ENCODE peak calls at places on chromosomes 2 and 18, in five cellular contexts. S is sigmoid colon, A is cardiac muscle cell, F is ovary, P is pancreas. I is an unnamed sample.

GRCh38 chr2:67399831-67400489 is 2.8 kb downstream of the ETAA1 start:
- DNase-seq in S (no peak), P (no peak), A (peak; percentile 64), F (no peak), I (no peak)

GRCh38 chr18:12606592-12607315 is 51.2 kb downstream of the SPIRE1 start:
- DNase-seq in F (no peak), S (no peak), P (no peak), A (peak; percentile 64), I (no peak)

GRCh38 chr18:10950080-10950875 is 199.1 kb downstream of the PIEZO2 start:
- DNase-seq in S (no peak), P (no peak), A (no peak), F (no peak), I (no peak)

GRCh38 chr2:214077727-214078126 is 333.1 kb upstream of the VWC2L start:
- DNase-seq in P (no peak), A (no peak), F (no peak), S (no peak), I (no peak)

GRCh38 chr2:10547011-10547410 is 98.9 kb upstream of the ODC1 start:
- DNase-seq in P (no peak), S (no peak), A (no peak), F (no peak), I (peak; percentile 24)

GRCh38 chr18:59839931-59840685 is 59.7 kb upstream of the PMAIP1 start:
- DNase-seq in P (no peak), S (no peak), A (no peak), F (no peak), I (no peak)

GRCh38 chr18:58554404-58554803 is 74.5 kb downstream of the ALPK2 start:
- DNase-seq in S (no peak), A (no peak), F (no peak), P (no peak), I (no peak)

GRCh38 chr2:224260605-224261004 is 141.3 kb downstream of the FAM124B start:
- DNase-seq in F (peak; percentile 39), A (peak; percentile 42), S (no peak), P (no peak), I (no peak)

GRCh38 chr2:226079677-226080076 is 680.2 kb downstream of the NYAP2 start:
- DNase-seq in P (no peak), A (peak; percentile 84), F (no peak), S (no peak), I (peak; percentile 66)

GRCh38 chr2:176985871-176986270 is 226.7 kb upstream of the HNRNPA3 start:
- DNase-seq in S (no peak), F (no peak), P (no peak), A (no peak), I (no peak)

GRCh38 chr2:73255007-73255644 is 21.0 kb downstream of the CCT7 start:
- DNase-seq in S (no peak), F (no peak), P (no peak), A (no peak), I (no peak)

GRCh38 chr2:73253901-73254300 is 19.8 kb downstream of the CCT7 start:
- DNase-seq in A (no peak), F (no peak), S (no peak), P (no peak), I (no peak)

GRCh38 chr2:73254343-73255006 is 20.4 kb downstream of the CCT7 start:
- DNase-seq in F (no peak), S (no peak), A (no peak), P (no peak), I (no peak)

GRCh38 chr2:73252238-73253027 is 18.3 kb downstream of the CCT7 start:
- DNase-seq in A (no peak), S (no peak), P (no peak), F (no peak), I (no peak)

DNA sequence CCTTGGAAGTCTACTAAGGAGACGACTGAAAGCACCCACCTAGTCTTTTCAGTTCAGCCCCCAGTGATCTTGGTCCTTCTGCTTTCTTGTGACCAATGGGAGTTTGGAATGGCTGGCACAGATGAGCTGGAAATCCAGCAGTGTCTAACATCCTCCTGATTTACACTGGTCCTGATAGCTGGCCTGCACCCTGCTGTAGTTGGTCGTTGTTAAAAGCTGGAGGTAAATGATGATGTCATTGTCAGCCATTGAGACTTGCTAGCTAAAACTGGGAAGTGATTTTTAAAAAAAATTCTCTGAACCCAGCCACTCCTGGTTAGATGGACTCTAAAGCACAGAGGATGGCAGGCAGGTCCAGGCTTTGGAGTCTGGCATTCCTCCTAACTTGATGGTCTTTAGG is 19.3 kb downstream of the CCT7 start:
- DNase-seq in S (no peak), F (no peak), A (no peak), P (no peak), I (no peak)
- H3K36me3 ChIP-seq in S (peaks cover 43% of the 10 kb centered on the region), F (no peaks in the 10 kb centered on the region), A (peaks cover 47% of the 10 kb centered on the region), P (peaks cover 15% of the 10 kb centered on the region), I (peaks cover 30% of the 10 kb centered on the region)

GRCh38 chr2:96274355-96275056 is 8.5 kb downstream of the CIAO1 start:
- DNase-seq in A (no peak), F (no peak), S (no peak), P (no peak), I (no peak)

GRCh38 chr2:96276787-96277499 is 10.9 kb downstream of the CIAO1 start:
- DNase-seq in P (no peak), A (no peak), S (no peak), F (no peak), I (no peak)

GRCh38 chr2:96273763-96274162 is 7.7 kb downstream of the CIAO1 start:
- DNase-seq in P (no peak), F (no peak), S (no peak), A (no peak), I (no peak)

GRCh38 chr2:96267159-96267971 is 1.3 kb downstream of the CIAO1 start:
- DNase-seq in P (no peak), A (peak; percentile 28), S (no peak), F (peak; percentile 45), I (no peak)

DNA sequence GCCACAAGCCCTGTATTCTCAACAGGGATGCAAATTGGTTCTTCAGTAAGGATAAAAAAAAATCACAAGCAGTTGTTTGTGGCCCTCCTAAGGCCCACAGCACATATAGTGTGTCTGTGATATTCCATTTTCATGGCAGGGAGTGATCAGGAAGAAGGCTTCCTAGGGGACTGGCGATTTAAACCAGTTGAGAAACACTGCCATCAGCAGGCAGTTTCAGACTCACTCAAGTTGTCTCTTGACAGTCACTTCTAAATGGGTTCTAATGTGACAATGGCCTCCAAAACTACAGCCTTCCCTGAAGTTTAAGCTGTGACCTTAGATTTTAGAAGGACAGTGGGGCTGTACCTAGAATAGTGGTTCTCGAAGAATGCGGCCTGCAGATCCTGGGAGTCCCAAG is 6.0 kb downstream of the CIAO1 start:
- DNase-seq in F (no peak), P (no peak), S (no peak), A (no peak), I (no peak)
- TF ChIP-seq CTCF in F (no peak), P (no peak), S (no peak), A (no peak), I (no peak)

GRCh38 chr2:47083886-47084682 is 71.0 kb downstream of the STPG4 start:
- DNase-seq in A (peak; percentile 53), F (peak; percentile 85), P (no peak), S (peak; percentile 75), I (no peak)
- H3K4me3 ChIP-seq in A (no peak overlapping the region), F (no peak overlapping the region), P (no peak overlapping the region), S (no peak overlapping the region), I (no peak overlapping the region)

DNA sequence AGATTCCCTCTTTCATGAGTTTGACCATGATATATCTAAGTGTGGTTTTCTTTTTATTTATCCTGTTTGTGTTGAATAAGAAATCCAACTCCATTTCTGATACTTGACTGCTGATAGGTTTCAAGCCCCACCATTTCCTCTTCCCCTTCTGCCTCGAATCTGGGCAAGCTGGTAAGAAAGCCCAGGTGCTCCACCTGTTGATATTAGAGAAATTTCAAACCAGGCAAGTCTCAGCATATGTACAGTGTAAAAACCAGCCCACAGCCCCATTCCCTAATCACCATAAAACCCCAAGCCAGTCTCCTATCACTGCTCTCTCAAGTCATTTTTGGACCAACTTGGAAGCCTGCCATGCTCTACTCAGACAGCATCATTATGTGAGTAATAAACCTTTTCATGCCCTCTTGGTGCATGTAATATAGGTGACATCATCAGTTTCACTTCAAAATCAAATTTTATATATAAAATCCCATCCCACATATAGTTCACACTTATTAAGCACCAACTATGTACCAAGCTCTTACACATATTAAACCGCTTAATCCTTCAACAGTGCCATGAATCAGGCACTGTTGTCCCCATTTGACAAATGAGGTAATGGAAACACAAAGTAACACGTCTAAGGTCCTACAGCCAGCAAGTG is 46.6 kb downstream of the SMAD2 start:
- DNase-seq in A (peak; percentile 54), P (no peak), F (no peak), S (no peak), I (no peak)
- H3K36me3 ChIP-seq in A (peaks cover 4% of the 10 kb centered on the region), P (no peaks in the 10 kb centered on the region), F (no peaks in the 10 kb centered on the region), S (no peaks in the 10 kb centered on the region), I (peaks cover 1% of the 10 kb centered on the region)

DNA sequence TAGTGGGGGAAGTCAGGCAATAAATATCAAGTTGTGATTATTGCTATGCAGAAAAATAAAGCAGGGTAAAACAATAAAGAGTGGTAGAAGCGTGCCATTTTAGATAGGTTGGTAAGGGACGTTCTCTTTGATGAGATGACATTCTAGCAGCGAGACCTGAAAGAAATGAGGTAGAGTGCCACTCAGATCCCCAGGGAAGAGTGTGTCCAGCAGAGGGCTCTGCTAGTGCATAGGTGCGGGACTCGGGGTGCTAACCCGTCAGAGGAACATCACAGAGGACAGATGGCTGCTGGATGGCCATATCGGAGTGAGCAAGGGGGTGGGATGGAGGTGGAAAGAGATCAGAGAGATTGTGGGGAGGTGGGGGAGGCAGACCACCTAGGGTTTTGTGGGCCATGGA is 16.3 kb upstream of the GTF2A1L start:
- DNase-seq in F (no peak), A (peak; percentile 26), P (no peak), S (no peak), I (no peak)
- TF ChIP-seq CTCF in F (no peak), A (peak; percentile 45), P (no peak), S (no peak), I (peak; percentile 40)